ENCODE peak calls at places on chromosome 6, in six cellular contexts. R, L, Z, E, G and P are unnamed samples.

GRCh38 chr6:69917834-69918233 is 51.5 kb downstream of the COL19A1 start:
- DNase-seq in R (no peak), L (no peak), Z (peak; percentile 63), E (peak; percentile 81), G (peak; percentile 94), P (no peak)

GRCh38 chr6:45310118-45310788 is 17.9 kb upstream of the RUNX2 start:
- DNase-seq in R (no peak), L (no peak), Z (no peak), E (no peak), G (no peak), P (no peak)

GRCh38 chr6:143527677-143528076 is 16.2 kb upstream of the FUCA2 start:
- DNase-seq in R (no peak), L (no peak), Z (no peak), E (no peak), G (no peak), P (no peak)

GRCh38 chr6:109082178-109082577 is 12.5 kb downstream of the SESN1 start:
- DNase-seq in R (no peak), L (no peak), Z (peak; percentile 51), E (peak; percentile 27), G (peak; percentile 26), P (no peak)

GRCh38 chr6:154516276-154516675 is 5.8 kb upstream of the CNKSR3 start:
- DNase-seq in R (no peak), L (no peak), Z (no peak), E (no peak), G (no peak), P (no peak)

GRCh38 chr6:33112148-33112547 is 36.4 kb downstream of the HLA-DPB1 start:
- DNase-seq in R (no peak), L (no peak), Z (peak; percentile 48), E (peak; percentile 70), G (peak; percentile 36), P (peak; percentile 64)

GRCh38 chr6:133315811-133316210 is 74.7 kb downstream of the EYA4 start:
- DNase-seq in R (no peak), L (no peak), Z (no peak), E (no peak), G (no peak), P (no peak)

GRCh38 chr6:145883263-145883662 is 68.7 kb upstream of the FBXO30 start:
- DNase-seq in R (no peak), L (no peak), Z (no peak), E (no peak), G (no peak), P (no peak)

GRCh38 chr6:7526755-7527154 is 14.7 kb upstream of the DSP start:
- DNase-seq in R (no peak), L (no peak), Z (no peak), E (no peak), G (no peak), P (no peak)

GRCh38 chr6:62612526-62612925 is 326.5 kb upstream of the KHDRBS2 start:
- DNase-seq in R (no peak), L (no peak), Z (no peak), E (no peak), G (no peak), P (no peak)

GRCh38 chr6:14996892-14997291 is 249.0 kb upstream of the JARID2 start:
- DNase-seq in R (no peak), L (no peak), Z (no peak), E (no peak), G (no peak), P (no peak)

GRCh38 chr6:5205877-5206840 is 54.6 kb downstream of the LYRM4 start:
- DNase-seq in R (no peak), L (no peak), Z (peak; percentile 56), E (peak; percentile 61), G (peak; percentile 47), P (peak; percentile 64)

GRCh38 chr6:21188505-21189223 is 404.9 kb upstream of the SOX4 start:
- DNase-seq in R (no peak), L (no peak), Z (no peak), E (no peak), G (peak; percentile 90), P (no peak)

GRCh38 chr6:139308936-139309603 is 17.3 kb upstream of the TXLNB start:
- DNase-seq in R (no peak), L (no peak), Z (peak; percentile 78), E (peak; percentile 74), G (peak; percentile 40), P (peak; percentile 52)

GRCh38 chr6:43096451-43097097 is 20.5 kb downstream of the PTK7 start:
- DNase-seq in R (no peak), L (peak; percentile 72), Z (peak; percentile 96), E (peak; percentile 68), G (peak; percentile 95), P (peak; percentile 54)

GRCh38 chr6:40160826-40161225 is 226.6 kb upstream of the MOCS1 start:
- DNase-seq in R (no peak), L (no peak), Z (no peak), E (no peak), G (peak; percentile 3), P (peak; percentile 32)

GRCh38 chr6:166955865-166956443 is 396 bp downstream of the RNASET2 start:
- DNase-seq in R (no peak), L (peak; percentile 87), Z (peak; percentile 43), E (no peak), G (no peak), P (peak; percentile 63)

GRCh38 chr6:75204222-75204958 is 1.5 kb downstream of the COL12A1 start:
- DNase-seq in R (no peak), L (peak; percentile 86), Z (peak; percentile 92), E (peak; percentile 95), G (peak; percentile 83), P (peak; percentile 89)

GRCh38 chr6:170087946-170088348 is 202.9 kb downstream of the DLL1 start:
- DNase-seq in R (no peak), L (no peak), Z (no peak), E (no peak), G (no peak), P (no peak)

GRCh38 chr6:117307655-117308054 is 42.3 kb downstream of the VGLL2 start:
- DNase-seq in R (no peak), L (no peak), Z (no peak), E (no peak), G (no peak), P (no peak)

GRCh38 chr6:41497994-41498393 is 48.2 kb upstream of the FOXP4 start:
- DNase-seq in R (no peak), L (no peak), Z (peak; percentile 82), E (no peak), G (peak; percentile 39), P (no peak)

GRCh38 chr6:151058021-151058733 is 181.6 kb upstream of the AKAP12 start:
- DNase-seq in R (no peak), L (peak; percentile 19), Z (peak; percentile 27), E (no peak), G (no peak), P (no peak)

GRCh38 chr6:82780334-82780733 is 285.3 kb downstream of the UBE3D start:
- DNase-seq in R (no peak), L (no peak), Z (no peak), E (no peak), G (no peak), P (no peak)

GRCh38 chr6:161503570-161503969 is 229.7 kb upstream of the AGPAT4 start:
- DNase-seq in R (no peak), L (no peak), Z (no peak), E (no peak), G (no peak), P (no peak)

GRCh38 chr6:14992382-14992781 is 253.5 kb upstream of the JARID2 start:
- DNase-seq in R (no peak), L (no peak), Z (no peak), E (no peak), G (no peak), P (no peak)

GRCh38 chr6:165875946-165876345 is 212.9 kb upstream of the PDE10A start:
- DNase-seq in R (no peak), L (no peak), Z (no peak), E (no peak), G (no peak), P (no peak)

GRCh38 chr6:11260249-11261038 is 28.0 kb upstream of the NEDD9 start:
- DNase-seq in R (no peak), L (no peak), Z (no peak), E (no peak), G (no peak), P (no peak)
- H3K4me1 ChIP-seq in R (no peaks in the 10 kb centered on the region), L (peaks cover 8% of the 10 kb centered on the region), Z (peaks cover 3% of the 10 kb centered on the region), E (peaks cover 6% of the 10 kb centered on the region), G (no peaks in the 10 kb centered on the region), P (peaks cover 12% of the 10 kb centered on the region)

GRCh38 chr6:158548418-158549161 is 11.3 kb upstream of the TMEM181 start:
- DNase-seq in R (no peak), L (peak; percentile 41), Z (peak; percentile 39), E (no peak), G (no peak), P (no peak)
- H2AFZ ChIP-seq in R (no peak overlapping the region), L (no peak overlapping the region), Z (no peak overlapping the region), E (no peak overlapping the region), G (peak overlapping the region; percentile 14), P (no peak overlapping the region)

GRCh38 chr6:158312165-158312564 is at the start of gene TULP4:
- DNase-seq in R (no peak), L (no peak), Z (no peak), E (no peak), G (no peak), P (no peak)
- H3K4me2 ChIP-seq in R (no peak within 1 kb of the TSS), L (no peak within 1 kb of the TSS), Z (no peak within 1 kb of the TSS), E (no peak within 1 kb of the TSS), G (no peak within 1 kb of the TSS), P (no peak within 1 kb of the TSS)

GRCh38 chr6:54286141-54286540 is 22.1 kb upstream of the TINAG start:
- DNase-seq in R (no peak), L (no peak), Z (peak; percentile 70), E (peak; percentile 43), G (peak; percentile 55), P (no peak)

GRCh38 chr6:54291146-54291545 is 17.1 kb upstream of the TINAG start:
- DNase-seq in R (no peak), L (no peak), Z (peak; percentile 83), E (peak; percentile 77), G (peak; percentile 96), P (no peak)

GRCh38 chr6:54285595-54285994 is 22.6 kb upstream of the TINAG start:
- DNase-seq in R (no peak), L (no peak), Z (peak; percentile 43), E (no peak), G (no peak), P (no peak)

GRCh38 chr6:54291738-54292137 is 16.5 kb upstream of the TINAG start:
- DNase-seq in R (no peak), L (no peak), Z (peak; percentile 92), E (peak; percentile 76), G (peak; percentile 86), P (no peak)

DNA sequence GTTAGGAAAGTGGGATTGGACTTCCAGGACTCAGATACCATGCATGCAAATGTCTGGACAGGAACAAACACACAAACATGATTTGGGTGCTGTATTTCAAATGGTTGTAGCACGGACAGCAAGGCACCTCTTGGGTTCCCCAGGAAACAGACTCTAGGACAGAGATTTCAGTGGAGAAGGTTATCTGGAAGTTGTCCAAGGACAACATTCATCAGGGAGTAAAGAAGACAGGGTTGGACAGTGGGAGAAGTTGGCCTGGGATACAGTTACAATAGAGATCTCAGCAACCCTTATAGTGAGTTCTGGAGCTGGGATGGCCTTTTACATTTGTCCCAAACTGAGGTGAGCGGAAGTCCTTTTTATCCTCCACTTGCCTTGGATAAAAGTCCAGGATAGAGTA is 19.8 kb upstream of the TINAG start:
- DNase-seq in R (no peak), L (no peak), Z (peak; percentile 34), E (no peak), G (no peak), P (no peak)
- H3K4me1 ChIP-seq in R (no peaks in the 10 kb centered on the region), L (no peaks in the 10 kb centered on the region), Z (peaks cover 10% of the 10 kb centered on the region), E (peaks cover 6% of the 10 kb centered on the region), G (peaks cover 47% of the 10 kb centered on the region), P (peaks cover 6% of the 10 kb centered on the region)